ENCODE peak calls at places on chromosomes 7 and 10, in nine cellular contexts. V is lower lobe of right lung, T is colonic mucosa, C is cardiac muscle cell, Y is ascending aorta, P is right lobe of liver, I is IMR-90, B is GM23338, K is left ventricle myocardium inferior. G is an unnamed sample.

GRCh38 chr7:4399121-4399520 is 283.0 kb upstream of the FOXK1 start:
- DNase-seq in T (no peak), V (no peak), I (no peak), Y (no peak), B (no peak), P (no peak), C (no peak), K (no peak), G (no peak)

GRCh38 chr7:2958416-2959342 is 85.0 kb downstream of the CARD11 start:
- DNase-seq in I (no peak), B (no peak), Y (no peak), V (no peak), P (no peak), C (no peak), T (no peak), K (no peak), G (peak; percentile 8)

GRCh38 chr7:27079234-27079975 is 16.4 kb downstream of the HOXA1 start:
- DNase-seq in K (no peak), P (no peak), Y (no peak), T (no peak), I (no peak), V (no peak), B (no peak), C (no peak), G (no peak)

GRCh38 chr10:96043895-96044580 is 655 bp downstream of the CCNJ start:
- DNase-seq in K (peak; percentile 35), B (peak; percentile 59), P (peak; percentile 44), T (peak; percentile 62), V (peak; percentile 73), I (peak; percentile 45), C (peak; percentile 40), Y (no peak), G (peak; percentile 75)

GRCh38 chr7:20365486-20365885 is 34.8 kb downstream of the ITGB8 start:
- DNase-seq in B (no peak), V (no peak), P (no peak), I (no peak), K (no peak), Y (no peak), T (no peak), C (peak; percentile 44), G (no peak)

GRCh38 chr10:97320480-97321031 is 1.5 kb downstream of the FRAT1 start:
- DNase-seq in I (no peak), P (peak; percentile 45), T (peak; percentile 36), V (peak; percentile 60), C (no peak), B (peak; percentile 32), K (no peak), Y (no peak), G (peak; percentile 56)

GRCh38 chr10:13414855-13415254 is 66.8 kb upstream of the SEPHS1 start:
- DNase-seq in P (peak; percentile 25), C (peak; percentile 39), B (peak; percentile 77), T (peak; percentile 53), K (no peak), I (no peak), V (no peak), Y (no peak), G (no peak)

GRCh38 chr7:79984210-79984609 is 150.4 kb upstream of the GNAI1 start:
- DNase-seq in B (no peak), I (peak; percentile 73), P (no peak), T (no peak), K (no peak), Y (no peak), V (no peak), C (no peak), G (no peak)

GRCh38 chr10:27258492-27258837 is 17.9 kb upstream of the ACBD5 start:
- DNase-seq in V (no peak), B (no peak), T (no peak), I (no peak), C (no peak), P (no peak), K (no peak), Y (no peak), G (no peak)

GRCh38 chr10:120431356-120431755 is 25.7 kb upstream of the PLPP4 start:
- DNase-seq in I (no peak), K (no peak), V (no peak), P (no peak), Y (no peak), T (no peak), C (no peak), B (no peak), G (no peak)

GRCh38 chr10:10902951-10903350 is 114.7 kb upstream of the CELF2 start:
- DNase-seq in Y (no peak), B (no peak), K (no peak), V (no peak), I (peak; percentile 64), C (no peak), P (no peak), T (no peak), G (no peak)

GRCh38 chr7:130899071-130899451 is 165.1 kb upstream of the KLF14 start:
- DNase-seq in B (no peak), I (no peak), V (no peak), P (no peak), T (no peak), C (no peak), Y (no peak), K (no peak), G (no peak)

GRCh38 chr7:130900471-130901076 is 166.6 kb upstream of the KLF14 start:
- DNase-seq in I (no peak), V (no peak), C (no peak), Y (no peak), B (no peak), T (no peak), K (no peak), P (no peak), G (no peak)

GRCh38 chr7:130901209-130901783 is 167.3 kb upstream of the KLF14 start:
- DNase-seq in T (peak; percentile 80), I (peak; percentile 97), V (peak; percentile 85), B (no peak), K (peak; percentile 68), C (peak; percentile 97), P (peak; percentile 81), Y (no peak), G (peak; percentile 71)

GRCh38 chr7:130897515-130898419 is 163.8 kb upstream of the KLF14 start:
- DNase-seq in B (no peak), P (no peak), T (no peak), V (no peak), Y (no peak), C (no peak), K (no peak), I (no peak), G (no peak)

DNA sequence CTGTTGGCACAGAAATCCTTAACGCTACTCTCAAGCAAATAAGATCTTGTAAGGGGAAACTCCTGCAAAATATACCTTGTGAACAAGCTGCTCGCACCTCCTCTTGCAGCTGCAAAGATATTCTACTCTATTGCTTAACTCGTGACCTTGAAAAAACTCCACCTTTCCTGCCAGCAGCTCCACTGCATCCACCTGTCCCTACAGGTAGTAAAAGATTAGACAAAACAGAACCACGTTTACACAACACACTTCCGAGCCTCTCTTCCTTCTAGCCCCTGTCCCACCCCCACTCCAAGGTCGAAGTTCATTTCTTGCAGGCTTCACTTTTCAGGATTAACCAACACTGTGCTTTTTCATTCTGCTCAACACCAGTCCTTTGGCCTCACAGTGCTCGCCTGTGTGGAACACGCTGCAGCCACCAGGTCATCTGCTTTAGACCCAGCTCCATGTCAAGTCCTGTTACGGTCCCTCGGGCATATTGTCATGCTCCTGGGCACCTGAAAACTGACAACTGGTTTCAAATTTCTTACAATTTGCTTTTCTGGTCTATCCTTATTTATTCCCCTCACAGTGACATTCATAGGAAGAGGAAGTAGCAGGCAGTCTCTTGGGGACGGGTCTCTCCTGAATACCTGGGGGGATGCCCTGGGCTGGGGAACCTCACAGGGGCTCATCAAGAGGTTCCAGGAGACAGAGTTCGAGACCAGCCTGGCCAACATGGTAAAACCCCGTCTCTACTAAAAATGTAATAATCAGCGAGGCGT is 165.8 kb upstream of the KLF14 start:
- DNase-seq in B (no peak), P (peak; percentile 61), K (no peak), I (no peak), Y (no peak), T (peak; percentile 91), V (no peak), C (no peak), G (peak; percentile 75)
- H3K4me1 ChIP-seq in B (peaks cover 33% of the 10 kb centered on the region), P (peaks cover 86% of the 10 kb centered on the region), K (peaks cover 97% of the 10 kb centered on the region), I (peaks cover 58% of the 10 kb centered on the region), Y (peaks cover 54% of the 10 kb centered on the region), T (peaks cover 26% of the 10 kb centered on the region), V (peaks cover 96% of the 10 kb centered on the region), C (no peaks in the 10 kb centered on the region), G (peaks cover 12% of the 10 kb centered on the region)

GRCh38 chr7:111987115-111987826 is 218.9 kb downstream of the DOCK4 start:
- DNase-seq in C (peak; percentile 63), K (no peak), P (no peak), B (no peak), Y (no peak), V (no peak), I (peak; percentile 71), T (no peak), G (no peak)

GRCh38 chr7:111982804-111983203 is 223.4 kb downstream of the DOCK4 start:
- DNase-seq in I (peak; percentile 74), Y (no peak), B (no peak), V (no peak), P (no peak), C (peak; percentile 35), T (no peak), K (no peak), G (no peak)

GRCh38 chr7:111990597-111990996 is 215.6 kb downstream of the DOCK4 start:
- DNase-seq in Y (no peak), B (no peak), P (no peak), I (no peak), V (no peak), C (no peak), T (no peak), K (no peak), G (no peak)

GRCh38 chr7:111985802-111986201 is 220.4 kb downstream of the DOCK4 start:
- DNase-seq in Y (no peak), K (no peak), P (no peak), T (no peak), B (no peak), C (no peak), I (no peak), V (no peak), G (no peak)

DNA sequence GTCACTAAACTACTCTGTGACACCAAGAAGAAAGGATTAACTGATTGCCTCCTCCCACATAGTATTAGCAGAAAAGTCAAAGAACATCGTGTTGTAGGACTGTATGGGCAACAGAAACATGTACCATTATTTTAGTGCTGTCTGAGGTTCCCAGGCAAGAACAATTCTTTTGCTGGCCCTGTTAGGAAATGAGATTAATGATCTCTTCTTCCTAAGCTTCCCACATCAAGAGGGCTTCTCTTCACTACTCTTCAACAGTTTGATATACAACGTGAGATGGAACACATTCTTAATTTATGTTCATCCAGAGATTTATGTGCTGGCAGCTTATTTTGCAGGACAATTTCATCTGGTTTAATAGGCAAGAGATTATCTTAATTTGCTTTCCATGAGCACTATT is 219.6 kb downstream of the DOCK4 start:
- DNase-seq in Y (no peak), C (no peak), B (no peak), V (no peak), P (no peak), I (no peak), T (no peak), K (no peak), G (no peak)
- H3K27me3 ChIP-seq in Y (no peaks in the 10 kb centered on the region), C (no peaks in the 10 kb centered on the region), B (no peaks in the 10 kb centered on the region), V (no peaks in the 10 kb centered on the region), P (no peaks in the 10 kb centered on the region), I (no peaks in the 10 kb centered on the region), T (no peaks in the 10 kb centered on the region), K (no peaks in the 10 kb centered on the region), G (no peaks in the 10 kb centered on the region)

GRCh38 chr7:49580000-49580399 is 193.4 kb upstream of the VWC2 start:
- DNase-seq in P (no peak), B (peak; percentile 73), Y (no peak), I (no peak), V (no peak), K (no peak), T (no peak), C (no peak), G (no peak)
- TF ChIP-seq CTCF in P (no peak), B (peak; percentile 71), Y (no peak), I (no peak), V (no peak), K (no peak), T (no peak), C (no peak), G (no peak)

GRCh38 chr7:37719077-37719476 is 35.5 kb downstream of the GPR141 start:
- DNase-seq in I (no peak), C (no peak), T (no peak), K (no peak), Y (no peak), P (no peak), B (no peak), V (no peak), G (no peak)
- H3K4me1 ChIP-seq in I (no peaks in the 10 kb centered on the region), C (no peaks in the 10 kb centered on the region), T (no peaks in the 10 kb centered on the region), K (no peaks in the 10 kb centered on the region), Y (no peaks in the 10 kb centered on the region), P (no peaks in the 10 kb centered on the region), B (peaks cover 4% of the 10 kb centered on the region), V (no peaks in the 10 kb centered on the region), G (no peaks in the 10 kb centered on the region)